ENCODE peak calls at places on chromosomes 3 and 15, in five cellular contexts. S is A549, F is colonic mucosa, X is heart left ventricle, M is transverse colon. K is an unnamed sample.
A peak's percentile ranks its signal among the peaks of the same experiment; 100 is the strongest.

GRCh38 chr3:58197588-58197987 is 13.2 kb downstream of the DNASE1L3 start:
- DNase-seq in S (no peak), F (no peak), X (no peak), M (no peak), K (no peak)

GRCh38 chr15:66249623-66250174 is 3.9 kb downstream of the MEGF11 start:
- DNase-seq in S (no peak), F (no peak), X (no peak), M (no peak), K (no peak)

GRCh38 chr3:37994639-37994972 is 4.0 kb downstream of the VILL start:
- DNase-seq in S (no peak), F (no peak), X (no peak), M (no peak), K (no peak)

GRCh38 chr15:40345867-40346578 is 4.8 kb upstream of the PHGR1 start:
- DNase-seq in S (no peak), F (peak; percentile 91), X (no peak), M (peak; percentile 89), K (peak; percentile 84)

GRCh38 chr3:86995537-86995936 is 4.6 kb upstream of the VGLL3 start:
- DNase-seq in S (no peak), F (no peak), X (no peak), M (no peak), K (no peak)

GRCh38 chr3:189393598-189393997 is 221.8 kb downstream of the TPRG1 start:
- DNase-seq in S (peak; percentile 3), F (no peak), X (no peak), M (peak; percentile 21), K (no peak)

GRCh38 chr3:42088803-42089520 is 2.2 kb upstream of the TRAK1 start:
- DNase-seq in S (no peak), F (no peak), X (no peak), M (no peak), K (no peak)

GRCh38 chr3:55091381-55092225 is 163.7 kb upstream of the LRTM1 start:
- DNase-seq in S (no peak), F (no peak), X (no peak), M (no peak), K (no peak)

GRCh38 chr3:88957751-88958452 is 149.5 kb upstream of the EPHA3 start:
- DNase-seq in S (no peak), F (no peak), X (no peak), M (no peak), K (no peak)

GRCh38 chr3:101720851-101721649 is 3.4 kb upstream of the CEP97 start:
- DNase-seq in S (no peak), F (no peak), X (no peak), M (no peak), K (no peak)

GRCh38 chr3:37729119-37729518 is 132.6 kb upstream of the CTDSPL start:
- DNase-seq in S (no peak), F (no peak), X (no peak), M (no peak), K (no peak)

GRCh38 chr3:45199837-45200648 is 26.0 kb downstream of the TMEM158 start:
- DNase-seq in S (peak; percentile 65), F (peak; percentile 56), X (no peak), M (peak; percentile 45), K (peak; percentile 80)

GRCh38 chr15:56468271-56468912 is 3.5 kb upstream of the MNS1 start:
- DNase-seq in S (no peak), F (no peak), X (no peak), M (no peak), K (no peak)

GRCh38 chr3:66076861-66077495 is 38.3 kb upstream of the MAGI1 start:
- DNase-seq in S (no peak), F (no peak), X (no peak), M (no peak), K (no peak)

GRCh38 chr3:193665370-193665989 is 72.5 kb downstream of the OPA1 start:
- DNase-seq in S (no peak), F (no peak), X (no peak), M (no peak), K (peak; percentile 6)

GRCh38 chr3:4719011-4719649 is 226.0 kb downstream of the ITPR1 start:
- DNase-seq in S (no peak), F (no peak), X (no peak), M (no peak), K (no peak)

GRCh38 chr3:196517919-196518318 is 2.8 kb upstream of the SMCO1 start:
- DNase-seq in S (no peak), F (no peak), X (no peak), M (no peak), K (no peak)

GRCh38 chr15:61050844-61051569 is 178.1 kb downstream of the RORA start:
- DNase-seq in S (no peak), F (no peak), X (no peak), M (no peak), K (no peak)

GRCh38 chr15:60889506-60889905 is 339.6 kb downstream of the RORA start:
- DNase-seq in S (no peak), F (no peak), X (no peak), M (no peak), K (no peak)

DNA sequence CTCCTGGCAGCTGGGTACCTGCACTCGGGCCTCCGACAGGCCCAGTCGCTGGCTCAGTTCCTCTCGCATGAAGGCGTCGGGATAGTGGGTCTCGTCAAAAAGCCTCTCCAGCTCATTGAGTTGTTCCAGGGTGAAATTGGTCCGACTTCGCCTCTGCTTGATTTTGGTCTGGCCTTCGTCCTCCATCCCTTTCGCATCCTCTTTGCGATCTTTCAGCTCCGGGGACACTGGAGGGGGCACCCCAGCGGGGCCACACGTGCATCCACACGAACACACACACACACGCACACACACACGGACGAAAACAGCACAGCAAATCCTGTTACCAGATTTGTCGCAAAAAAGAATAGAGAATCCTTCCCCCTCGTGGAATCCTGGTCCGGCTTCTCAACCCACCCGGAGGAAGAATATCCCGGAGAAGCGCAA is 3.5 kb downstream of the SHOX2 start:
- DNase-seq in S (no peak), F (no peak), X (no peak), M (no peak), K (no peak)
- H3K4me3 ChIP-seq in S (no peak overlapping the region), F (no peak overlapping the region), X (no peak overlapping the region), M (no peak overlapping the region), K (no peak overlapping the region)

GRCh38 chr15:94745371-94745770 is 514.0 kb downstream of the MCTP2 start:
- DNase-seq in S (no peak), F (no peak), X (no peak), M (no peak), K (peak; percentile 18)
- TF ChIP-seq CTCF in S (no peak), F (no peak), X (no peak), M (no peak), K (no peak)

GRCh38 chr15:84748274-84749110 is at the start of gene ZNF592:
- DNase-seq in S (peak; percentile 60), F (peak; percentile 83), X (peak; percentile 92), M (peak; percentile 89), K (peak; percentile 75)
- H3K4me1 ChIP-seq in S (peaks cover 62% of the 10 kb centered on the region), F (peaks cover 23% of the 10 kb centered on the region), X (peaks cover 62% of the 10 kb centered on the region), M (peaks cover 69% of the 10 kb centered on the region), K (peaks cover 39% of the 10 kb centered on the region)

DNA sequence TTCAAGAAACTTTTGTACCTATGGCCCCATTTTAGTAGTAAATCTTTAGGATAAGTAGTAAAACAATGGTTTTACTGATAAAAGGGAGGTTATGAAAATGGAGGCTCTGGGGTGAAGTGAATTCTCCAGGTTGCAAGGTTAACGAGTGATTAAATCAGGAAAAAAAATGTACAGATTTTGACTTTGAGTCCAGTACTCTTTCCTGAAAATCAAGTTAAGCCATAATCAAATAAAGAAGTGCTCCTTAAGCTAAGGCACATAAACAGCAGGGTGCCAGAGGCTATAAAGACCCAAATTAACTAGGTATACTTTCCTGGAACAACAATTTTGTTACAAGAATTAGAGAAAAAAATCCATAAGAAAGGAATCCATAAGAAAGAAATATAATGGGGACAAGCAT is 114.7 kb downstream of the DPH6 start:
- DNase-seq in S (no peak), F (no peak), X (no peak), M (no peak), K (no peak)
- H3K4me3 ChIP-seq in S (no peak overlapping the region), F (no peak overlapping the region), X (no peak overlapping the region), M (no peak overlapping the region), K (no peak overlapping the region)

GRCh38 chr15:47496343-47497185 is 220.7 kb upstream of the SEMA6D start:
- DNase-seq in S (no peak), F (no peak), X (no peak), M (no peak), K (no peak)
- TF ChIP-seq CTCF in S (no peak), F (no peak), X (no peak), M (no peak), K (no peak)

DNA sequence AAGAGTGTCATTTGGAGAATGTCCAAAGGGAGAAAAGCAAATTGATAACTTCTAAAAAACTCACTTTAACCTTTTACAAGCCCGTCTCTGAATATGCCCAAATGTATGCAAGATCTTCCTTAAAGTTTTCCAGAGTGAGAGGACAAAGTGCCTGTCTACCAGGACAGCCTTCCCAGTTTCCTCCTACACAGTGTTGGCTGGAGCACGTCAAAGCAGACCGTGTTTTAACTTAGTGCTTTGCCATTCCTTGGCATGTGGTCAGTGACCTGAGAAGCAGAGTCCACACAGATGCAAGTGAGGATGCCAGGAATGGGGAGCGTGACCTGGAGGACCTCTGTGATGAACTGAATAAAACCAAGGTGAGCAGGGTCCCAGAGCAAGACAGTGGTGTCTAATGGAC is 245.7 kb downstream of the FAM43A start:
- DNase-seq in S (no peak), F (peak; percentile 7), X (no peak), M (no peak), K (no peak)
- H3K4me1 ChIP-seq in S (no peaks in the 10 kb centered on the region), F (no peaks in the 10 kb centered on the region), X (peaks cover 47% of the 10 kb centered on the region), M (peaks cover 8% of the 10 kb centered on the region), K (peaks cover 14% of the 10 kb centered on the region)

DNA sequence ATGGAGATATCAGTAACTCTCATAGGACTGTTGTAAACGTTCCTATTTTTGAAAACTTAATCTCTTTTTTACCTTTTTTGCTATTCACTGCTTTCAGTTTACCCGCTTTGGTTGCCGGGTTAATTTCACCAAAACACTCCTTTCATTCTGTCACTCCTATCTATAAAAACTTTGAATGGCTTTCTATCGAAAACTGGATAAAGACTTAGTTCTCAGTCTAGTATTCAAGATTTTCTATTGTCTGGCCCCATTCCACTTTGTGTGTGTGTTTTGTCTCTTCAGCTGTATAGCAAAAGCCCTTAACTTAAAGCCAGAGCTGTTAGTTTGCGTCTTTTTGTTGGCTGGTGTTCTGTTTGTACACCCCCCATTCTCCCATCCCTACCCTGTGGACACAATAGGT is 7.5 kb downstream of the PIAS1 start:
- DNase-seq in S (no peak), F (no peak), X (no peak), M (no peak), K (no peak)
- H3K4me3 ChIP-seq in S (no peak overlapping the region), F (no peak overlapping the region), X (no peak overlapping the region), M (no peak overlapping the region), K (no peak overlapping the region)

GRCh38 chr3:156135921-156136655 is 15.7 kb downstream of the KCNAB1 start:
- DNase-seq in S (no peak), F (no peak), X (no peak), M (no peak), K (no peak)
- TF ChIP-seq CTCF in S (peak; percentile 19), F (no peak), X (no peak), M (no peak), K (peak; percentile 18)

K was measured in Caco-2.